ENCODE peak calls at places on chromosomes 7 and 10, in nine cellular contexts. Z, C, Q, K, B, I, V, D and O are unnamed samples.

GRCh38 chr7:69123003-69123402 is 475.3 kb upstream of the AUTS2 start:
- DNase-seq in K (no peak), Q (no peak), D (no peak), I (no peak), B (no peak), Z (no peak), V (no peak), C (no peak), O (no peak)

GRCh38 chr10:3486346-3487065 is 298.5 kb downstream of the KLF6 start:
- DNase-seq in I (no peak), Z (no peak), Q (peak; percentile 86), K (peak; percentile 93), B (no peak), C (no peak), D (peak; percentile 87), V (no peak), O (no peak)

GRCh38 chr10:123272171-123272570 is 118.0 kb downstream of the BUB3 start:
- DNase-seq in I (no peak), C (no peak), V (no peak), D (no peak), Z (no peak), K (no peak), Q (no peak), B (no peak), O (no peak)

GRCh38 chr7:48992816-48993215 is 68.5 kb downstream of the CDC14C start:
- DNase-seq in C (no peak), Q (no peak), V (no peak), K (peak; percentile 50), B (no peak), Z (no peak), I (no peak), D (no peak), O (no peak)

GRCh38 chr10:98273454-98273850 is 5.5 kb upstream of the LOXL4 start:
- DNase-seq in Q (no peak), V (peak; percentile 33), Z (no peak), B (no peak), D (no peak), K (no peak), C (no peak), I (no peak), O (no peak)

GRCh38 chr10:133281628-133282372 is 5.1 kb upstream of the ADAM8 start:
- DNase-seq in V (no peak), I (no peak), Q (no peak), C (no peak), B (no peak), Z (no peak), K (no peak), D (no peak), O (no peak)

GRCh38 chr10:15719899-15720634 is at the start of gene ITGA8:
- DNase-seq in V (no peak), K (no peak), Q (no peak), C (no peak), I (peak; percentile 52), B (peak; percentile 55), Z (no peak), D (no peak), O (no peak)

GRCh38 chr7:5419523-5420107 is 4.0 kb downstream of the TNRC18 start:
- DNase-seq in I (no peak), Q (peak; percentile 40), D (no peak), C (no peak), K (no peak), V (no peak), Z (no peak), B (no peak), O (peak; percentile 26)

GRCh38 chr7:68176974-68177373 is 1180.3 kb downstream of the TYW1 start:
- DNase-seq in V (no peak), Q (peak; percentile 31), I (no peak), C (peak; percentile 70), Z (peak; percentile 9), B (no peak), K (peak; percentile 90), D (peak; percentile 51), O (peak; percentile 6)